ENCODE peak calls at places on chromosomes 3 and 15, in five cellular contexts. T, V, Z, W and H are unnamed samples.

GRCh38 chr15:89740137-89740536 is 10.9 kb downstream of the MESP1 start:
- DNase-seq in T (peak; percentile 67), W (peak; percentile 63), V (peak; percentile 46), Z (peak; percentile 69), H (no peak)

GRCh38 chr3:130897316-130897715 is 3.4 kb downstream of the ATP2C1 start:
- DNase-seq in T (no peak), Z (no peak), W (no peak), V (no peak), H (no peak)

GRCh38 chr3:88596451-88596850 is 446.7 kb downstream of the C3orf38 start:
- DNase-seq in V (no peak), Z (no peak), W (no peak), T (no peak), H (no peak)

GRCh38 chr3:94626599-94626998 is 563.7 kb downstream of the NSUN3 start:
- DNase-seq in V (no peak), T (no peak), Z (no peak), W (no peak), H (no peak)

GRCh38 chr3:114650808-114651207 is 357.0 kb downstream of the TIGIT start:
- DNase-seq in T (no peak), W (no peak), V (no peak), Z (no peak), H (no peak)

GRCh38 chr3:117557469-117557868 is 847.9 kb downstream of the TUSC7 start:
- DNase-seq in W (no peak), Z (no peak), T (no peak), V (no peak), H (no peak)

GRCh38 chr3:187997490-187997889 is 156.5 kb upstream of the LPP start:
- DNase-seq in T (no peak), Z (no peak), W (no peak), V (no peak), H (no peak)

GRCh38 chr15:80850941-80851451 is 71.8 kb downstream of the CEMIP start:
- DNase-seq in T (no peak), V (no peak), Z (no peak), W (no peak), H (no peak)

GRCh38 chr3:45078910-45079522 is 52.9 kb downstream of the CLEC3B start:
- DNase-seq in W (no peak), Z (no peak), T (no peak), V (no peak), H (no peak)

GRCh38 chr3:109081746-109082510 is 36.0 kb downstream of the MORC1 start:
- DNase-seq in T (peak; percentile 14), V (peak; percentile 1), Z (peak; percentile 40), W (peak; percentile 8), H (peak; percentile 23)

GRCh38 chr3:10238330-10238995 is 9.8 kb upstream of the TATDN2 start:
- DNase-seq in Z (no peak), W (no peak), V (no peak), T (peak; percentile 39), H (no peak)

GRCh38 chr15:82709081-82709420 is 624 bp downstream of the AP3B2 start:
- DNase-seq in Z (no peak), T (peak; percentile 68), W (no peak), V (no peak), H (no peak)

GRCh38 chr3:183743231-183743630 is 45.6 kb downstream of the YEATS2 start:
- DNase-seq in W (no peak), Z (no peak), T (no peak), V (no peak), H (no peak)

GRCh38 chr15:77415450-77416448 is 4.2 kb downstream of the PEAK1 start:
- DNase-seq in Z (no peak), T (peak; percentile 12), W (no peak), V (no peak), H (no peak)

GRCh38 chr3:133943639-133944131 is 48.0 kb upstream of the RAB6B start:
- DNase-seq in V (no peak), W (no peak), Z (no peak), T (peak; percentile 83), H (no peak)

GRCh38 chr3:45210308-45211038 is 15.6 kb downstream of the TMEM158 start:
- DNase-seq in Z (peak; percentile 81), V (peak; percentile 81), W (peak; percentile 58), T (peak; percentile 82), H (peak; percentile 29)

GRCh38 chr3:35665390-35666055 is 26.2 kb downstream of the ARPP21 start:
- DNase-seq in V (no peak), T (no peak), W (no peak), Z (no peak), H (no peak)

GRCh38 chr3:197460639-197461038 is 95.1 kb downstream of the BDH1 start:
- DNase-seq in T (no peak), V (no peak), W (no peak), Z (no peak), H (no peak)

GRCh38 chr15:76336254-76337046 is at the start of gene ISL2:
- DNase-seq in T (peak; percentile 97), W (peak; percentile 57), V (no peak), Z (peak; percentile 78), H (peak; percentile 45)

GRCh38 chr15:78069052-78069414 is 8.5 kb downstream of the TBC1D2B start:
- DNase-seq in W (no peak), Z (no peak), T (peak; percentile 30), V (no peak), H (no peak)

GRCh38 chr3:162295323-162295983 is 798.8 kb downstream of the OTOL1 start:
- DNase-seq in T (no peak), V (no peak), W (no peak), Z (no peak), H (no peak)

DNA sequence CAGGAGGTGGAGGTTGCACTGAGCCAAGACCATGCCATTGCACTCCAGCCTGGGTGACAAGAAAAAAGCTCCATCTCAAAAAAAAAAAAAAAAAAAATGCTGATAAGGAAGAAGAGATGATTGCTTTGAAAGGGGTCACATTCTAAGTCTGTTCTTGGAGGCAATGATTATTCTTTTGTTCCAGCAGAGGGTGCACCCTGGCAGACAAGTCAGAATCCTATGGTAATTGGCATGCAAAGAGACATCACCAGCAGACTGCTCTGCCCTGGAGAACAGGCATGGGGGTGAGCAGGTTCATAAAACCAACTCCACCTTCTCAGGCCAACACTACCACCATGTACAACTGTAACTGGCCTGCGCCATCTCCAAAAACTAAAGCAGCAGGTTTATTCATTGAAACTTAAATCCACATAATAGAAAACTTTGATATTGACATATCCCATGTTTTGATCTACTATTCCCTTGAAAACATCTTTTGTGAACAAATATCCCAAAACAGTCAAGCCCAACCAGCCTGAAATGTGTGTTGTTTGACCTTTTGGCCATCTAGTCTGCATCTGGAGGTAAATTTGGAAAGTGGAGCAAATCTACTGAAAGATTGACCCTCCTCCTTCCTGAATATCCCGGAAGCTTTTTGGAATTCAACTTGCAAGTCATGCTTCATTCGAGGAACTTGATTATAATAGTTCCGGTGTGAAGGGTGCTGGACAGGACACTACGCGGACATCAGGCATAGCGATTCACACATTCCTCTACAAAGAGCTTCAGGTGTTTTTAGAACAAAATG is 100.3 kb downstream of the MECOM start:
- DNase-seq in T (no peak), V (no peak), Z (no peak), W (no peak), H (no peak)
- TF ChIP-seq CTCF in T (no peak), V (no peak), Z (no peak), W (no peak), H (no peak)

DNA sequence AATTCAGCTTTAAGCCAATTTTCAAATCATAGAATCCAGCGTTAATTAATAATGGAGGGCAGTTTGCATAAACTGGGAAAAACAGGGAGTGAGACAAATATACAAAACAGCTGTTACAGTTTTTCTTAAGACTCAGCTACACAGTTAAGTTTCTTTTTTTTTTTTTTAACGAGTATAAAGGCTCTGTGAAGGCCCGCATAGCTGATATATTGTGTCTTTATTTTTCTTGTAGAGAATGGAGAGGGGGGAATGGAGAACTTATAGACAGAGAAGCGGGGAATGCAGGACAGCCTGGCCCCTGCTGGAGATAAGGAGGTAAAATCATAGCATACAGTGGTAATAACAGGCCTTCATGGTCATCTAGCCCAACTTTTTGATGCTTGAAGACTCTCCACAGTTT is 164.4 kb downstream of the BBX start:
- DNase-seq in Z (no peak), V (no peak), T (no peak), W (no peak), H (no peak)
- TF ChIP-seq CTCF in Z (no peak), V (no peak), T (no peak), W (no peak), H (no peak)

GRCh38 chr3:184816654-184817053 is 4.7 kb downstream of the VPS8 start:
- DNase-seq in T (no peak), V (no peak), W (no peak), Z (no peak), H (no peak)
- TF ChIP-seq CTCF in T (no peak), V (no peak), W (no peak), Z (no peak), H (no peak)

DNA sequence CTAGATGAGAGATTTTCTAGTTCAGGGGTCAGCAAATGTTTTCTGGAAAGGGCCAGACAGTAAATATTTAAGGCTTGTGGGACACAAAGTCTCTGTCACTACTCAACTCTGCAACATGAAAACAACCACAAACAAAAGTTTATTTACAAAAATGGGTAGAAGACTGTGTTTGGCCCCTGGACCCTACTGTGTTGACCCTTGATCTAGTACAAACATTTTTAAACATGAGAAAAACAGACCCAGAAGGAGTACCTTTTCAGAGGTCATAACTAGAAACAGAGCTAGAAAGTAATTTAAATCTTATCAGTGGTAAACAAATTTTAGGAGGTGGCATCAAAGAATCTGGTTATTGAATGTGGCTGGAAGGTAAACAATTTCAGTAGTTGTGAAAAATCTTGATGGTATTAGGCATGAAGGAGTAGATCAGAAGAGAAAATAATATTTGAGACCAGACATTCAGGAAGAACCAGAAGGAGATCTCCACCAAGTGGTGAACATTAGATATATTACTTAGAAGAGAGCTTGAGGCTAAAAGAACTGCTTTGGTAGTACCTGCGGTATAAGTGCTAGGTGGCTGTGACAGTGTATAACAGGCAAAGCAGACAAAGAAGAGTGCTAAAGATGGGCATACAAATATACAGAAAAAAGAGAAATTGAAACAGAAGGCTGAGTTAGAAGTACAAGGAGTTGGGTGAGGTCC is 101.7 kb downstream of the NR1I2 start:
- DNase-seq in T (no peak), W (no peak), Z (no peak), V (no peak), H (no peak)
- TF ChIP-seq CTCF in T (no peak), W (peak; percentile 39), Z (no peak), V (no peak), H (no peak)